ENCODE peak calls at places on chromosome 2, in eight cellular contexts. K is breast epithelium, P is uterus, G is psoas muscle, B is hepatocyte, O is GM23248, C is tibial nerve, Q is fibroblast of lung. Z is an unnamed sample.
A peak's percentile ranks its signal among the peaks of the same experiment; 100 is the strongest.

GRCh38 chr2:101806123-101806522 is 108.6 kb downstream of the MAP4K4 start:
- DNase-seq in C (no peak), P (no peak), O (peak; percentile 75), K (no peak), G (no peak), B (peak; percentile 57), Q (no peak), Z (no peak)

GRCh38 chr2:216144372-216144771 is 35.2 kb downstream of the XRCC5 start:
- DNase-seq in P (no peak), Q (no peak), C (no peak), B (no peak), G (no peak), O (no peak), K (no peak), Z (no peak)

GRCh38 chr2:183244300-183244849 is 120.1 kb downstream of the NUP35 start:
- DNase-seq in O (no peak), G (no peak), K (no peak), B (no peak), P (no peak), Q (no peak), C (no peak), Z (no peak)

GRCh38 chr2:217340176-217340575 is 480.3 kb upstream of the TNP1 start:
- DNase-seq in Q (no peak), C (no peak), K (no peak), B (no peak), O (no peak), G (no peak), P (no peak), Z (no peak)

GRCh38 chr2:86338778-86339295 is 1.4 kb upstream of the REEP1 start:
- DNase-seq in B (no peak), K (no peak), C (no peak), O (no peak), Q (no peak), G (no peak), P (no peak), Z (no peak)

GRCh38 chr2:190649798-190650390 is 1.0 kb downstream of the NAB1 start:
- DNase-seq in K (no peak), P (no peak), B (no peak), C (no peak), O (peak; percentile 61), Q (peak; percentile 51), G (no peak), Z (no peak)

GRCh38 chr2:20113986-20114938 is 62.8 kb upstream of the LAPTM4A start:
- DNase-seq in C (no peak), G (no peak), O (no peak), K (no peak), B (no peak), P (no peak), Q (no peak), Z (no peak)

GRCh38 chr2:76163860-76164259 is 453.1 kb upstream of the GCFC2 start:
- DNase-seq in G (no peak), K (no peak), P (no peak), C (no peak), Q (no peak), O (no peak), B (no peak), Z (no peak)

GRCh38 chr2:151260492-151261239 is 997 bp downstream of the RBM43 start:
- DNase-seq in Q (peak; percentile 65), C (no peak), B (no peak), K (no peak), G (no peak), O (peak; percentile 77), P (no peak), Z (no peak)

GRCh38 chr2:144501118-144501517 is 18.8 kb downstream of the ZEB2 start:
- DNase-seq in C (no peak), Q (peak; percentile 64), O (peak; percentile 45), K (no peak), B (no peak), G (no peak), P (no peak), Z (no peak)

GRCh38 chr2:55048514-55048924 is 1.7 kb downstream of the RTN4 start:
- DNase-seq in B (peak; percentile 52), P (no peak), G (no peak), C (no peak), Q (peak; percentile 58), K (no peak), O (peak; percentile 71), Z (no peak)

GRCh38 chr2:147578529-147578928 is 266.3 kb upstream of the ACVR2A start:
- DNase-seq in Q (no peak), K (no peak), O (no peak), B (no peak), C (no peak), P (no peak), G (no peak), Z (no peak)

GRCh38 chr2:199395311-199395710 is 62.4 kb downstream of the SATB2 start:
- DNase-seq in Q (peak; percentile 31), P (no peak), G (no peak), C (no peak), B (no peak), K (no peak), O (peak; percentile 4), Z (no peak)

GRCh38 chr2:11409184-11409959 is 56.6 kb downstream of the E2F6 start:
- DNase-seq in K (no peak), O (peak; percentile 50), P (no peak), G (no peak), B (no peak), Q (no peak), C (no peak), Z (no peak)

GRCh38 chr2:143128681-143129580 is at the start of gene ARHGAP15:
- DNase-seq in G (no peak), Q (no peak), O (no peak), C (no peak), B (no peak), P (no peak), K (no peak), Z (no peak)

GRCh38 chr2:109722026-109722425 is 72.1 kb upstream of the RGPD5 start:
- DNase-seq in O (no peak), P (no peak), B (peak; percentile 53), G (no peak), Q (no peak), K (peak; percentile 47), C (no peak), Z (peak; percentile 26)

DNA sequence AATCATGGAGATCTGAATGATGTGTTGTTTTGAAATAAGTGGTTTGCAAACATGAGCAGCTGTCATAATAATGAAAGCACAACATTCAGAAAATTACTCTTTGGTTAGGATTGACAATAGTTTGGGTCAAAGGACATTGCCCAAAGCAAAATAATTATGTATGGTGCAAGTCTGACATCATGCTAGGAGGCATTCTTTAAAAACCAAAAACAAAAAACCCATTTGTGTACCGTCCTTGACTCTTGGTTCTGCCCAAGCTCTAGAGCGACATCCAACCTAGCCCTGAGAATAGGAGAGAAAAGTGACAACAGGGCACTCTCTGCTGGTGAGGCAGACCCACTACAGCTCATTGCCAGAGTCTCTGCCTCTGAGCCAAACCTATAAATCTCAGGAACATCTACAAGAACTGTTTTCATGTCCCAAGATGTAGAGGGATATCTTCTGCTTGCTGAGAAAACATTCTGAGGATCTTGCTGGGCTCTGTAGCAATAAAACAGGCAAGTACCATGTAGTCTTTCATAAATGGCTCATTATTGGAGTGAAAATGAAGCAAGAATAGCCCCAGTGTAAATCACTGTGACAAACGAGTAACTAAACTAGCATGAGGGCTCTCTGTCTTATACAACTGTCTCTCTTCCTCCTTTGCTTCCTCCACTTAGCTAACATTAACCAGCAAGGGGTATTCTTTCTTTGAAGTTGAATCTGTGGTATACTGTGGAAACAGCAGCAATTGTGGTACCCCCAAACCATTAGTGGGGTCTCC is 266.8 kb upstream of the CXCR4 start:
- DNase-seq in B (peak; percentile 65), K (no peak), O (peak; percentile 33), Q (peak; percentile 23), P (no peak), C (no peak), G (no peak), Z (no peak)
- H3K4me3 ChIP-seq in B (no peak overlapping the region), K (no peak overlapping the region), O (no peak overlapping the region), Q (no peak overlapping the region), P (no peak overlapping the region), C (no peak overlapping the region), G (no peak overlapping the region), Z (no peak overlapping the region)

GRCh38 chr2:239042046-239042445 is 194.2 kb downstream of the TWIST2 start:
- DNase-seq in K (no peak), G (no peak), Q (no peak), O (no peak), C (no peak), P (no peak), B (no peak), Z (no peak)

GRCh38 chr2:239046822-239047221 is 198.9 kb downstream of the TWIST2 start:
- DNase-seq in K (no peak), Q (no peak), G (no peak), P (no peak), O (no peak), C (no peak), B (no peak), Z (no peak)

GRCh38 chr2:239043326-239043725 is 195.4 kb downstream of the TWIST2 start:
- DNase-seq in P (no peak), K (no peak), O (no peak), G (no peak), C (no peak), Q (no peak), B (no peak), Z (no peak)

GRCh38 chr2:239042551-239043320 is 194.9 kb downstream of the TWIST2 start:
- DNase-seq in K (no peak), G (no peak), B (no peak), O (no peak), P (no peak), C (no peak), Q (no peak), Z (no peak)

DNA sequence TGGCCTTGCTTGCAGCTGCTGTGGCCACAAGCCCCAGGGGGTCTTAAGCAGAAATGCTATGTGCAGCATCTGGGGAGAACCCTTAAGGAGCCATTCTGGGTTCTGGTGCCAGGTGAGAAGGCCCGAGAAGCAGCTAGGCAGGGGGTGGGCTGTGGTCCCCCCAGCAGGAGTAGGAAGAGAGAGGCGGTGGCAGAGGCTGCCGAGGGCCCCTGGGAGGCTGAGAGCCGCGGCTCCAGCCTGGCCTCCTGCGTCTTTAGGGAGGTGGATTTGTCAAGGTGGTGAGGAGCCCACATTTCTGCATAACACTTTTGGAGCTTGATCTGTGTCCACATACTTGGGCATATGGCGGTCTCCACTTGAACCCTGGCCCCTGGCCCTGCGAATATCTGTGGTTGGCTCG is 196.5 kb downstream of the TWIST2 start:
- DNase-seq in G (no peak), B (no peak), C (no peak), K (no peak), P (no peak), Q (no peak), O (no peak), Z (no peak)
- H3K9me3 ChIP-seq in G (no peaks in the 10 kb centered on the region), B (no peaks in the 10 kb centered on the region), C (peaks cover 3% of the 10 kb centered on the region), K (no peaks in the 10 kb centered on the region), P (no peaks in the 10 kb centered on the region), Q (no peaks in the 10 kb centered on the region), O (no peaks in the 10 kb centered on the region), Z (peaks cover 15% of the 10 kb centered on the region)

DNA sequence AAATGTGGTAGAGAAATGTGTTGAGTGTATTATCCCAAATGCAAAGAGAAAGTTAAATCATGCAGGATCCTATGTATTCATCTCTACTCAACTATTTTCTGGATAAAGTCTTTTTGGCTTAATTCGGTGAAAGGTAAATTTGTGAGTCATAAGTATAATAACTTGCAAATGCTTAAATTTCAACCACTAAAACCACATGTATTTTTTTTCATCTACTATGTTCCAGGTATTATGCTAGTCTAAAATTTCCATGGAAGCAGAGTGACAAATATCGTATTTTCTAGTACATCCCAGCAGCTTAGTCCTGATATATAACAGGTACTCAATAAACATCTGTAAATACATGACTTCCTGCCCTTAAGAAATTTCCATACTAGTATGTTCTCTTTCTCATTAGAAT is 6.2 kb downstream of the ALS2 start:
- DNase-seq in C (no peak), P (no peak), B (no peak), K (no peak), G (no peak), Q (no peak), O (no peak), Z (no peak)
- H3K4me3 ChIP-seq in C (no peak overlapping the region), P (no peak overlapping the region), B (no peak overlapping the region), K (no peak overlapping the region), G (no peak overlapping the region), Q (no peak overlapping the region), O (no peak overlapping the region), Z (no peak overlapping the region)

GRCh38 chr2:212863185-212863588 is 288.2 kb downstream of the IKZF2 start:
- DNase-seq in K (no peak), C (no peak), P (no peak), G (no peak), Q (peak; percentile 38), O (peak; percentile 27), B (peak; percentile 18), Z (no peak)
- H3K9me3 ChIP-seq in K (peaks cover 18% of the 10 kb centered on the region), C (peaks cover 53% of the 10 kb centered on the region), P (no peaks in the 10 kb centered on the region), G (peaks cover 42% of the 10 kb centered on the region), Q (no peaks in the 10 kb centered on the region), O (peaks cover 4% of the 10 kb centered on the region), B (no peaks in the 10 kb centered on the region), Z (peaks cover 56% of the 10 kb centered on the region)